ENCODE peak calls at places on chromosomes 2 and 18, in seven cellular contexts. H, Q, F, S, X, V and U are unnamed samples. For H3K27me3, the result is how much of the 10 kb centered on the place peaks cover.

GRCh38 chr2:95333888-95334338 is 36.8 kb downstream of the KCNIP3 start:
- DNase-seq in H (peak), X (no peak), F (peak), Q (no peak), V (peak), S (no peak), U (no peak)

GRCh38 chr2:170076189-170076588 is 101.8 kb upstream of the MYO3B start:
- DNase-seq in V (no peak), X (peak), S (no peak), Q (no peak), F (no peak), H (no peak), U (no peak)

GRCh38 chr18:13240060-13240725 is 21.6 kb downstream of the LDLRAD4 start:
- DNase-seq in X (no peak), H (no peak), F (no peak), S (no peak), V (no peak), Q (no peak), U (no peak)

GRCh38 chr18:62144338-62144737 is 42.5 kb downstream of the PIGN start:
- DNase-seq in X (no peak), H (no peak), F (no peak), Q (no peak), V (no peak), S (no peak), U (no peak)

GRCh38 chr2:129896226-129897100 is 83.0 kb upstream of the RAB6C start:
- DNase-seq in H (no peak), V (no peak), Q (no peak), S (no peak), X (no peak), F (no peak), U (no peak)

GRCh38 chr2:177352441-177353070 is 40.0 kb upstream of the AGPS start:
- DNase-seq in H (no peak), S (no peak), Q (no peak), V (no peak), X (no peak), F (no peak), U (no peak)

GRCh38 chr2:120486946-120487345 is 141.0 kb downstream of the INHBB start:
- DNase-seq in Q (no peak), F (no peak), S (no peak), V (no peak), X (no peak), H (no peak), U (no peak)

GRCh38 chr2:99864561-99865216 is 277.7 kb downstream of the AFF3 start:
- DNase-seq in V (no peak), H (no peak), X (no peak), S (no peak), Q (no peak), F (peak), U (no peak)

GRCh38 chr18:9413586-9413985 is 61.7 kb upstream of the RALBP1 start:
- DNase-seq in Q (no peak), S (no peak), F (peak), V (no peak), H (no peak), X (no peak), U (no peak)

GRCh38 chr2:26536371-26537068 is 58.6 kb upstream of the OTOF start:
- DNase-seq in Q (no peak), S (no peak), F (no peak), H (no peak), V (no peak), X (no peak), U (no peak)

GRCh38 chr2:60899892-60900249 is 18.5 kb downstream of the REL start:
- DNase-seq in V (no peak), H (no peak), Q (no peak), S (no peak), X (no peak), F (no peak), U (no peak)

GRCh38 chr18:10760986-10761385 is 235.2 kb downstream of the NAPG start:
- DNase-seq in H (no peak), X (no peak), V (no peak), S (no peak), Q (no peak), F (no peak), U (no peak)

GRCh38 chr18:76699923-76700322 is 122.4 kb upstream of the ZNF236 start:
- DNase-seq in F (peak), Q (no peak), V (no peak), S (no peak), H (no peak), X (no peak), U (no peak)

GRCh38 chr18:41967680-41968079 is 12.6 kb downstream of the PIK3C3 start:
- DNase-seq in V (no peak), X (no peak), Q (no peak), H (no peak), S (no peak), F (peak), U (no peak)

GRCh38 chr2:175621847-175622246 is 380.2 kb downstream of the LNPK start:
- DNase-seq in H (no peak), F (no peak), V (no peak), X (no peak), Q (no peak), S (peak), U (no peak)
- TF ChIP-seq CTCF in H (no peak), F (no peak), V (no peak), X (no peak), Q (peak), S (peak), U (no peak)

GRCh38 chr2:185689906-185690539 is 48.6 kb upstream of the FSIP2 start:
- DNase-seq in H (no peak), S (no peak), V (peak), F (peak), X (no peak), Q (no peak), U (no peak)
- H3K4me3 ChIP-seq in H (no peak), S (no peak), V (no peak), F (no peak), X (no peak), Q (no peak), U (no peak)

GRCh38 chr2:64298161-64298560 is 153.9 kb upstream of the PELI1 start:
- DNase-seq in X (no peak), H (no peak), V (no peak), F (no peak), S (no peak), Q (no peak), U (no peak)
- H3K27me3 ChIP-seq in X (under half), H (under half), V (under half), F (under half), S (under half), Q (under half), U (under half)

GRCh38 chr18:24446953-24447537 is 13.4 kb upstream of the HRH4 start:
- DNase-seq in Q (no peak), H (no peak), V (no peak), S (no peak), X (no peak), F (peak), U (no peak)
- TF ChIP-seq CTCF in Q (peak), H (no peak), V (peak), S (peak), X (peak), F (peak), U (no peak)

GRCh38 chr18:23504720-23505119 is 1.4 kb downstream of the RMC1 start:
- DNase-seq in F (no peak), S (no peak), Q (no peak), H (no peak), X (no peak), V (no peak), U (no peak)
- H3K4me3 ChIP-seq in F (no peak), S (peak), Q (peak), H (peak), X (no peak), V (peak), U (peak)

GRCh38 chr18:902179-902718 is 2.4 kb upstream of the ADCYAP1 start:
- DNase-seq in V (no peak), F (no peak), S (no peak), Q (peak), H (no peak), X (no peak), U (no peak)
- H3K27me3 ChIP-seq in V (under half), F (under half), S (under half), Q (half or more), H (under half), X (half or more), U (under half)

DNA sequence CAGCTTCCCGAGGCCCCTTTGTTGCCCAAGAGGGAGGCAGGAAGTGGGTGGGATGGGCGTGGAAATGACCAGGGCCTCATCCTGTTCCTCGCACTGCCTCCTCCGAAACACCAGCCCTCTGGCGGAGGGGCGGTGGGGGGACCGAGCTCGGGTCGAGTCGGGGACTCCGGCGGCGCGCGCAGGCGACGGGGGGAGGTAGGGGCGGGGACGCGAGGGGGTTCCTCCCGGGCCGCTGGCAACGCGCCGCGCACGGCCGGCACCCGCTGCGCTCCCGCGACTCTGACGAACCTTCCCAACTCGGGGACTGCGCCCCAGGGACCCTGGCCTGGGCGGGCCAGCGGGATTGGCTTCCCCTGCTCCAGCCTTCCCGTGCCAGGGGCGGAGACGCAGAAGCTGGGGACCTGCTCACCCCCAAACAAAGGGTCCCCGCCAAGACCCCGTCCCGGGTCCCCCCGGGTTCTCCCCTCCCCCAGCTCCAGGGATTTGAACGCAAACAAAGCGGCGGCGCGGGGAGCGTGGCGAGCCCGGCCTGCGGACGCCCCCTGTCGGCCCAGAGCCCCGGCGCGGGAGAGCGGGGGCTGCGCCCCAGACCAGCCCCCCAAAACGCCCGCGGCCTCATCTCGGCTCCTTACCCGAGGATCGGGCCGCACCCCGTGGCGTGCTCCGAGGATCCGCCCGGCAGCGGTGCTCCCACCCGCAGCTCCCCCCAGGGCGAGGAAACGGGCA is 1.2 kb downstream of the SEMA4C start:
- DNase-seq in F (peak), S (no peak), X (peak), Q (peak), H (peak), V (peak), U (peak)
- TF ChIP-seq CTCF in F (peak), S (no peak), X (peak), Q (peak), H (peak), V (peak), U (peak)